ENCODE peak calls at places on chromosomes 12 and 14, in four cellular contexts. One of them, this sample, is unnamed.

GRCh38 chr14:31705731-31706130 is 144.5 kb downstream of the NUBPL start:
- DNase-seq in uterus: no peak
- DNase-seq in heart right ventricle: no peak
- DNase-seq in tibial nerve: no peak
- DNase-seq in this sample: no peak

GRCh38 chr12:65891987-65892481 is 67.8 kb downstream of the HMGA2 start:
- DNase-seq in uterus: peak
- DNase-seq in heart right ventricle: peak
- DNase-seq in tibial nerve: peak
- DNase-seq in this sample: peak

GRCh38 chr14:100019156-100019882 is 45.9 kb upstream of the EVL start:
- DNase-seq in uterus: no peak
- DNase-seq in heart right ventricle: no peak
- DNase-seq in tibial nerve: no peak
- DNase-seq in this sample: no peak

GRCh38 chr12:49233842-49234526 is 30.9 kb upstream of the TUBA1C start:
- DNase-seq in uterus: peak
- DNase-seq in heart right ventricle: peak
- DNase-seq in tibial nerve: peak
- DNase-seq in this sample: peak

GRCh38 chr12:14999421-15000047 is 26.7 kb downstream of the PDE6H start:
- DNase-seq in uterus: no peak
- DNase-seq in heart right ventricle: no peak
- DNase-seq in tibial nerve: no peak
- DNase-seq in this sample: no peak

GRCh38 chr12:47808049-47808448 is 11.7 kb downstream of the HDAC7 start:
- DNase-seq in uterus: no peak
- DNase-seq in heart right ventricle: peak
- DNase-seq in tibial nerve: no peak
- DNase-seq in this sample: peak

GRCh38 chr12:45388545-45388944 is 172.7 kb downstream of the ANO6 start:
- DNase-seq in uterus: peak
- DNase-seq in heart right ventricle: no peak
- DNase-seq in tibial nerve: no peak
- DNase-seq in this sample: no peak

GRCh38 chr14:89899917-89900680 is 54.4 kb downstream of the EFCAB11 start:
- DNase-seq in uterus: no peak
- DNase-seq in heart right ventricle: no peak
- DNase-seq in tibial nerve: no peak
- DNase-seq in this sample: no peak

GRCh38 chr14:52977798-52978197 is 26.9 kb upstream of the FERMT2 start:
- DNase-seq in uterus: no peak
- DNase-seq in heart right ventricle: no peak
- DNase-seq in tibial nerve: no peak
- DNase-seq in this sample: no peak

GRCh38 chr12:9761407-9761736 is 671 bp upstream of the CD69 start:
- DNase-seq in uterus: no peak
- DNase-seq in heart right ventricle: no peak
- DNase-seq in tibial nerve: no peak
- DNase-seq in this sample: no peak

GRCh38 chr14:22500954-22501353 is 88.1 kb downstream of the DAD1 start:
- DNase-seq in uterus: no peak
- DNase-seq in heart right ventricle: no peak
- DNase-seq in tibial nerve: no peak
- DNase-seq in this sample: no peak

GRCh38 chr12:95882873-95883272 is 24.1 kb downstream of the SNRPF start:
- DNase-seq in uterus: no peak
- DNase-seq in heart right ventricle: no peak
- DNase-seq in tibial nerve: no peak
- DNase-seq in this sample: no peak

GRCh38 chr12:53171725-53172329 is 8.7 kb upstream of the ZNF740 start:
- DNase-seq in uterus: peak
- DNase-seq in heart right ventricle: no peak
- DNase-seq in tibial nerve: no peak
- DNase-seq in this sample: no peak

GRCh38 chr12:67394600-67394999 is 125.4 kb downstream of the CAND1 start:
- DNase-seq in uterus: peak
- DNase-seq in heart right ventricle: peak
- DNase-seq in tibial nerve: peak
- DNase-seq in this sample: peak

GRCh38 chr12:63977441-63977840 is 132.9 kb downstream of the SRGAP1 start:
- DNase-seq in uterus: no peak
- DNase-seq in heart right ventricle: no peak
- DNase-seq in tibial nerve: no peak
- DNase-seq in this sample: no peak

GRCh38 chr14:76784881-76785280 is 23.6 kb downstream of the VASH1 start:
- DNase-seq in uterus: peak
- DNase-seq in heart right ventricle: peak
- DNase-seq in tibial nerve: peak
- DNase-seq in this sample: peak

GRCh38 chr14:23861666-23862065 is 91.9 kb upstream of the DHRS4 start:
- DNase-seq in uterus: no peak
- DNase-seq in heart right ventricle: no peak
- DNase-seq in tibial nerve: no peak
- DNase-seq in this sample: no peak

GRCh38 chr12:53223391-53224267 is 8.4 kb downstream of the RARG start:
- DNase-seq in uterus: peak
- DNase-seq in heart right ventricle: peak
- DNase-seq in tibial nerve: no peak
- DNase-seq in this sample: peak

GRCh38 chr14:55614304-55614703 is 34.3 kb downstream of the KTN1 start:
- DNase-seq in uterus: no peak
- DNase-seq in heart right ventricle: no peak
- DNase-seq in tibial nerve: no peak
- DNase-seq in this sample: no peak

GRCh38 chr12:125216720-125217119 is 151.5 kb downstream of the AACS start:
- DNase-seq in uterus: no peak
- DNase-seq in heart right ventricle: no peak
- DNase-seq in tibial nerve: no peak
- DNase-seq in this sample: no peak

GRCh38 chr12:5171701-5172100 is 128.0 kb downstream of the KCNA5 start:
- DNase-seq in uterus: no peak
- DNase-seq in heart right ventricle: no peak
- DNase-seq in tibial nerve: no peak
- DNase-seq in this sample: no peak

GRCh38 chr12:81077686-81078441 is at the start of gene ACSS3:
- DNase-seq in uterus: peak
- DNase-seq in heart right ventricle: peak
- DNase-seq in tibial nerve: peak
- DNase-seq in this sample: peak

GRCh38 chr14:103141117-103141796 is 18.0 kb downstream of the TNFAIP2 start:
- DNase-seq in uterus: no peak
- DNase-seq in heart right ventricle: peak
- DNase-seq in tibial nerve: no peak
- DNase-seq in this sample: no peak

GRCh38 chr12:66538970-66539369 is 139.9 kb downstream of the GRIP1 start:
- DNase-seq in uterus: no peak
- DNase-seq in heart right ventricle: no peak
- DNase-seq in tibial nerve: no peak
- DNase-seq in this sample: no peak

GRCh38 chr14:58677996-58678395 is 40.2 kb downstream of the DACT1 start:
- DNase-seq in uterus: no peak
- DNase-seq in heart right ventricle: no peak
- DNase-seq in tibial nerve: no peak
- DNase-seq in this sample: no peak

GRCh38 chr12:116635487-116635886 is 76.3 kb downstream of the MAP1LC3B2 start:
- DNase-seq in uterus: no peak
- DNase-seq in heart right ventricle: no peak
- DNase-seq in tibial nerve: no peak
- DNase-seq in this sample: no peak
- H3K4me3 ChIP-seq in uterus: no peak
- H3K4me3 ChIP-seq in heart right ventricle: no peak
- H3K4me3 ChIP-seq in tibial nerve: no peak
- H3K4me3 ChIP-seq in this sample: no peak

GRCh38 chr12:2198542-2198941 is 145.8 kb downstream of the CACNA1C start:
- DNase-seq in uterus: no peak
- DNase-seq in heart right ventricle: no peak
- DNase-seq in tibial nerve: no peak
- DNase-seq in this sample: no peak
- H3K4me3 ChIP-seq in uterus: no peak
- H3K4me3 ChIP-seq in heart right ventricle: no peak
- H3K4me3 ChIP-seq in tibial nerve: no peak
- H3K4me3 ChIP-seq in this sample: no peak

DNA sequence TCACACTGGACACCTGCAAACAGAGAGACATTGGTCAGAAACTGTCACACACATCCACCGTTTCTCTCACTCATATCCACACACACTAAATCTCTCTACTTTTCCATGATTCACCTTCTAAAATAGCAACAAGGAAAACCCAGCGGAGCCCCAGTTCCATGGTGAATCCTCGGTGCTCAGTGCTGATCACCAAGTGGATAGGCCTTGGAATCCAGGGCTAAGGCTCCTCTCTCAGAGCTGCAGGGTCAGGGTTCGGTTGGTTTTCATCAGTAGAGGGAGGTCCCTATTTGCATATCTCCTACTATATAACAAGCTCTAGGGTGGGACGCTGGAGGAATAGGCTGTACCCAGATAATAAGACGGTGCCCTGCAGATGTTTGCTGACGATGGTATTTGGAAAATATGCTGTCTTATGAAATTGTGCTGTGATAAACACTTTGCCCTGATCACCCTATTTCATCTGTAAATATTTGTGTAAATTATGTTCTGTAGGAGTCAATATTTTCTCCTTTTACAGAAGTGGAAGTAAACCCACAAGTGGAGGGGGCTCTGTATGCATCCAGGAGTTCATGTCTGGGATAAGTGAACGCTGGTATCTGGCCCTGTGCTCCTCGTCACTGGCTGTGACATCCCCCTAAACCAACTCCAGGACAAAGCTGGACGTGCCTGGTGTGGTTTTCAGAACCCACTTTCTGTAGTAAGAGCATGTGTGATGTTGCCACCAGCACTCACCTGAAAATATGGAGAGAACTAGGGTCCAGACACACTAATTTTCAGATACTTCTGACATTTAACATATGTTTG is 709.2 kb downstream of the TMEM121 start:
- DNase-seq in uterus: no peak
- DNase-seq in heart right ventricle: no peak
- DNase-seq in tibial nerve: no peak
- DNase-seq in this sample: no peak
- H3K4me3 ChIP-seq in uterus: no peak
- H3K4me3 ChIP-seq in heart right ventricle: no peak
- H3K4me3 ChIP-seq in tibial nerve: no peak
- H3K4me3 ChIP-seq in this sample: no peak

GRCh38 chr14:32724864-32725550 is 213.7 kb upstream of the NPAS3 start:
- DNase-seq in uterus: no peak
- DNase-seq in heart right ventricle: no peak
- DNase-seq in tibial nerve: no peak
- DNase-seq in this sample: no peak
- H3K4me3 ChIP-seq in uterus: no peak
- H3K4me3 ChIP-seq in heart right ventricle: no peak
- H3K4me3 ChIP-seq in tibial nerve: peak
- H3K4me3 ChIP-seq in this sample: peak

DNA sequence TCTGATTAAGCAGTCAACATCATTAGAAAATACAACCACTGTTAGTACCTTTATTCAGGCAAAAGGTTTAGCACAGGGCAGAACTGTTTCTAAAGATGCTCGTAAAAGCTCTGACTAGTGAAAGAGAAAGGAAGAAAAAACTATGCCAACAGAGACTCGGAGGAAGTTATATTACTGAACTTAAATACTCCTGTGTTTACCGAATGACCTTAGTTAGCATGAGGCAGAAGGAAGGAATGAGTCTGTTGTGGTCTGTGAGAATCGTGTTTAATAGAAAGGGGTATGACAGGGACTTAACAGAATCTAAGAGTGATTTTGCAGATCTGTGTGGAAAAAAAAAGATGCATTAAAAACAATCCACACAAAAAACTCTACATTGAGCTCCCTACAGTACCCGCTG is 84.2 kb upstream of the OVCH1 start:
- DNase-seq in uterus: no peak
- DNase-seq in heart right ventricle: no peak
- DNase-seq in tibial nerve: no peak
- DNase-seq in this sample: no peak
- H3K4me3 ChIP-seq in uterus: no peak
- H3K4me3 ChIP-seq in heart right ventricle: no peak
- H3K4me3 ChIP-seq in tibial nerve: no peak
- H3K4me3 ChIP-seq in this sample: no peak

DNA sequence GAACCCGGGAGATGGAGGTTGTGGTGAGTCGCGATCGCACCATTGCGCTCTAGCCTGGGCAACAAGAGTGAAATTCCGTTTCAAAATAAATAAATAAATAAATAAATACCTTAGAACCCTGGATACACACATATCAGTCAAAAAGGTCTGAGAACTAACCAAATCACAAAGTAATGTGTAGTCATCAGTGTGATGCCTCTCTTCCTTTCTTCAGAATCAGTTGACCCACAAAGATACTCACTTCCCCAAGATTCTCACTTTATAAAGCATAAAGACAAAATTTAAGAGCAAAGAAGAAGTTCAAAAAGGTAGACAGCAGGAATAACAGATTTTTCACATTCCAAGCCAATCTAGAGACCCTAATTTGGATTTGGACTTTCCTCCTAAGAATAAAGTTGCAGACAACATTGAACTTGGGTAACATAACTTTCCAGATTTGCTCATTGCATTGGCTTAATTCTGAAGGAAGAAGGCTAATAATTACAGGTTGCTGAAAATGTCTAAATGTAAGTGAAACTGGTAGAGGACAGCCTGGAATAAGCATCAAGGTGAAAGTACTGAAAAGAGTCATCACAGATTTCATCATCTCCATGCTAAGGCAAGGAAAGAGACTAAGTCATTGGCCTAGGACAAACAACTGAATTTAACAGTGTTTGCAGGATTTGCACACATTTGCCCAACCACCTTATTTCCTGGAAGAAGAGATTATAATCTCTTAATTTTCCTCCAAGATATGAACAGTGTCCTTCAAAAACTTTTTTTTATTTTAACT is 17.4 kb downstream of the TMED10 start:
- DNase-seq in uterus: no peak
- DNase-seq in heart right ventricle: no peak
- DNase-seq in tibial nerve: no peak
- DNase-seq in this sample: no peak
- H3K4me3 ChIP-seq in uterus: no peak
- H3K4me3 ChIP-seq in heart right ventricle: no peak
- H3K4me3 ChIP-seq in tibial nerve: no peak
- H3K4me3 ChIP-seq in this sample: no peak

DNA sequence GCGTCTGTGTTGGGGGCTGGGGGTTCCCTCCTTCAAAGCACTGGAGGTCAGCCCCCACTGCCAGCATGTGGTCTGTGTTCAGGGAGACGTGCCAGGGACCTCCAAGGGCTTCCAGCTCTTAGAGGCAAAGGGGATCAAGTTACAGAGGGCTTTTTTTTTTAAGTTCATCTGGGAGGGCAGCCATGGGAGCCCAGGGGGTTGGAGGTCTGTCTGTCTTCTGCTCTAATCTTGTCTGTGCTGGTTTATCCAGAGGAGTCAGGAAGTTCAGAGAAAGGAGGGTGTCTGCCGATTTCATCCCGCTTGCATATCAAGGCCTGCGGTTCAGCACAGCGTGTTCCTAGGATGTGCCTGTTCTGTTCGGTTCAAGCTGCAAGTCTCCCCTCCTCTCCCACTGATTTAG is 72.2 kb downstream of the TMEM132C start:
- DNase-seq in uterus: peak
- DNase-seq in heart right ventricle: no peak
- DNase-seq in tibial nerve: no peak
- DNase-seq in this sample: no peak
- H3K4me3 ChIP-seq in uterus: no peak
- H3K4me3 ChIP-seq in heart right ventricle: no peak
- H3K4me3 ChIP-seq in tibial nerve: no peak
- H3K4me3 ChIP-seq in this sample: no peak

GRCh38 chr12:131753041-131753440 is 42.2 kb downstream of the SFSWAP start:
- DNase-seq in uterus: no peak
- DNase-seq in heart right ventricle: no peak
- DNase-seq in tibial nerve: no peak
- DNase-seq in this sample: no peak
- H3K4me3 ChIP-seq in uterus: no peak
- H3K4me3 ChIP-seq in heart right ventricle: no peak
- H3K4me3 ChIP-seq in tibial nerve: no peak
- H3K4me3 ChIP-seq in this sample: no peak

GRCh38 chr12:28130234-28130624 is 60.0 kb upstream of the CCDC91 start:
- DNase-seq in uterus: no peak
- DNase-seq in heart right ventricle: no peak
- DNase-seq in tibial nerve: no peak
- DNase-seq in this sample: no peak
- H3K4me3 ChIP-seq in uterus: no peak
- H3K4me3 ChIP-seq in heart right ventricle: no peak
- H3K4me3 ChIP-seq in tibial nerve: no peak
- H3K4me3 ChIP-seq in this sample: no peak